ENCODE peak calls at places on chromosomes 2 and 18, in six cellular contexts. Z, A, U, N, K and J are unnamed samples.
A peak's percentile ranks its signal among the peaks of the same experiment; 100 is the strongest.

GRCh38 chr2:621303-622099 is 55.7 kb downstream of the TMEM18 start:
- DNase-seq in N (no peak), A (no peak), U (no peak), K (no peak), Z (no peak), J (no peak)

GRCh38 chr2:233013027-233013461 is at the start of gene NGEF:
- DNase-seq in A (no peak), N (no peak), K (no peak), U (no peak), Z (no peak), J (no peak)

GRCh38 chr2:6580982-6581381 is 284.7 kb downstream of the CMPK2 start:
- DNase-seq in K (no peak), Z (no peak), U (no peak), A (peak; percentile 87), N (no peak), J (no peak)

GRCh38 chr2:97857553-97857952 is 138.2 kb downstream of the TMEM131 start:
- DNase-seq in A (no peak), U (no peak), N (no peak), K (no peak), Z (no peak), J (no peak)

GRCh38 chr2:25301453-25302352 is 40.0 kb downstream of the DNMT3A start:
- DNase-seq in Z (no peak), K (no peak), A (peak; percentile 91), U (no peak), N (peak; percentile 41), J (peak; percentile 94)

GRCh38 chr2:25690058-25690457 is 16.7 kb upstream of the DTNB start:
- DNase-seq in N (no peak), A (peak; percentile 60), U (no peak), Z (no peak), K (no peak), J (no peak)

GRCh38 chr18:58785171-58785805 is 79.4 kb upstream of the ZNF532 start:
- DNase-seq in Z (peak; percentile 43), U (no peak), A (peak; percentile 87), N (no peak), K (peak; percentile 23), J (no peak)

GRCh38 chr18:3985030-3985429 is 470.1 kb downstream of the DLGAP1 start:
- DNase-seq in N (no peak), U (no peak), K (no peak), A (no peak), Z (no peak), J (no peak)

GRCh38 chr18:57447154-57447621 is 12.0 kb downstream of the ONECUT2 start:
- DNase-seq in K (no peak), Z (no peak), U (no peak), A (peak; percentile 57), N (no peak), J (no peak)

GRCh38 chr2:172284209-172284608 is 143.2 kb upstream of the ITGA6 start:
- DNase-seq in Z (no peak), A (no peak), U (no peak), N (no peak), K (no peak), J (no peak)

GRCh38 chr2:67516899-67517530 is 119.9 kb downstream of the ETAA1 start:
- DNase-seq in K (no peak), U (peak; percentile 12), N (no peak), Z (no peak), A (peak; percentile 70), J (no peak)

DNA sequence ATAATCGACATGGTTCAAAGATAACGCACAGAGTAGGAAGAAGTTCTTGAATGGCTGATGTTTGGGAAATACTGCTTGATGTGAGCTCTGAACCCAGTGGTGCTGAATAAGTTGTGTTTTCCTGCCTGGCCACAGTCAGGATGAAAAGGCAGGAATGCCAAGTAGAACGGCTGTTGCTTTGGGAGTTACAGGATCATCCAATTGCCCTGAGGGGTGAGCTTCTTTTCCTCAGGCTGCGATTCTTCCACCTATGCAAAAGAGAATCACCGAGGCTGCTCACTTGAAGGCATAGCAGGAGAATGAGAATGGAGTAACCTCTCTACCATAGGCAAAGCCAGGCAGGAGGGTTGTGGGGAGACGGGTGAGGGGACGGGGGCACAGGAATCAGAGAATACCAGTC is 14.4 kb upstream of the IGFBP2 start:
- DNase-seq in A (no peak), U (no peak), Z (no peak), N (no peak), K (no peak), J (no peak)
- H3K4me3 ChIP-seq in A (no peak overlapping the region), U (no peak overlapping the region), Z (no peak overlapping the region), N (no peak overlapping the region), K (no peak overlapping the region), J (no peak overlapping the region)

DNA sequence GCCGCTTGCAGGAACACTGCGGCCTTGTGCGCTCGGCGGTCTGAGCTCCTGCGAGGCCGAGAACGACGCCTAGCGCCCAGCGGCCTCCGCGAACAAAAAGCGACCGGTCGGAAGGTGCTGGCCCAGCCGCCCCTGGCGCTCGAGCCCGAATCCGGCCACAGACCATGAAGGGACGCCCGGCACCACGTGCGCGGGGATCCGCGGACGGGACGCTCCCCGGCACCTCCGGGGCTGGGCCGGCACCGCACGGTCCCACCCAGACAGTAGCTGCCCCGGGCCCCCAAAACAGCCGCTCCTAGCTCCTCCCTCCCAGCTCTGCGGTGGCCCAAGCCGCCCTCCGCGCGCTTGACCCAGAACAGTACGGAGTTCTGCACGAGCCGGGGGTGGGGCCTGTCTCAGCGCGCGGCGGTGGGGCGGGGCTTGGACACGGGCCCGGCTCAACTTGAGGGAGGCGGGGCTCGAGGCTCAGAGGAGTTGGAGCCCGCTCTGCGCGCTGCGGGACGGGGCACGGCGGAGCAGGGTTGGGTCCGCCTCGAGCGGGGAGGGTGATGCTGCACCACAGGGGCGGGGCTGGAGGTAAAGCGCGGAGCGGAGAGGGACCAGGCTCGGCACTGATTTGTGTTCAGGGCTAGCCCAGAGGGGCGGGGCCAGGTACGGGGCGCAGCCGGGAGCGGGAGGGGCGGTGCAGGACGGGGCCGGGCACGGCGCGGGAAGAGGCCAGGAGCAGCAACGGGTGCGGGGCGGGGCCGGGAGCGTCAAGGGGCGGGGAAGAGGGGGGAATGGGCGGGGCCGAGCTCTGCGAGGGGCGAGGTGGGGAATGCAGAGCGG is 538 bp upstream of the IMPA2 start:
- DNase-seq in Z (peak; percentile 99), U (peak; percentile 97), K (peak; percentile 97), A (peak; percentile 99), N (peak; percentile 92), J (peak; percentile 88)
- H3K4me3 ChIP-seq in Z (peak overlapping the region; percentile 92), U (peak overlapping the region; percentile 90), K (peak overlapping the region; percentile 75), A (peak overlapping the region; percentile 68), N (peak overlapping the region; percentile 68), J (peak overlapping the region; percentile 74)

GRCh38 chr2:236170678-236171212 is 2.6 kb upstream of the GBX2 start:
- DNase-seq in A (no peak), Z (no peak), N (no peak), U (no peak), K (no peak), J (no peak)
- H3K4me3 ChIP-seq in A (no peak overlapping the region), Z (no peak overlapping the region), N (no peak overlapping the region), U (no peak overlapping the region), K (no peak overlapping the region), J (no peak overlapping the region)

GRCh38 chr2:70104231-70105111 is 17.2 kb downstream of the PCBP1 start:
- DNase-seq in K (no peak), Z (peak; percentile 63), U (peak; percentile 40), N (no peak), A (peak; percentile 86), J (no peak)
- H3K4me3 ChIP-seq in K (no peak overlapping the region), Z (no peak overlapping the region), U (peak overlapping the region; percentile 12), N (peak overlapping the region; percentile 44), A (no peak overlapping the region), J (peak overlapping the region; percentile 39)

GRCh38 chr2:69918391-69918790 is 3.5 kb downstream of the MXD1 start:
- DNase-seq in A (no peak), K (no peak), N (no peak), Z (no peak), U (no peak), J (no peak)
- H3K4me3 ChIP-seq in A (no peak overlapping the region), K (no peak overlapping the region), N (no peak overlapping the region), Z (no peak overlapping the region), U (no peak overlapping the region), J (no peak overlapping the region)

GRCh38 chr2:240741091-240741490 is 49.4 kb downstream of the AQP12A start:
- DNase-seq in A (no peak), Z (no peak), N (no peak), U (no peak), K (no peak), J (no peak)
- H3K4me3 ChIP-seq in A (no peak overlapping the region), Z (no peak overlapping the region), N (no peak overlapping the region), U (no peak overlapping the region), K (no peak overlapping the region), J (no peak overlapping the region)

DNA sequence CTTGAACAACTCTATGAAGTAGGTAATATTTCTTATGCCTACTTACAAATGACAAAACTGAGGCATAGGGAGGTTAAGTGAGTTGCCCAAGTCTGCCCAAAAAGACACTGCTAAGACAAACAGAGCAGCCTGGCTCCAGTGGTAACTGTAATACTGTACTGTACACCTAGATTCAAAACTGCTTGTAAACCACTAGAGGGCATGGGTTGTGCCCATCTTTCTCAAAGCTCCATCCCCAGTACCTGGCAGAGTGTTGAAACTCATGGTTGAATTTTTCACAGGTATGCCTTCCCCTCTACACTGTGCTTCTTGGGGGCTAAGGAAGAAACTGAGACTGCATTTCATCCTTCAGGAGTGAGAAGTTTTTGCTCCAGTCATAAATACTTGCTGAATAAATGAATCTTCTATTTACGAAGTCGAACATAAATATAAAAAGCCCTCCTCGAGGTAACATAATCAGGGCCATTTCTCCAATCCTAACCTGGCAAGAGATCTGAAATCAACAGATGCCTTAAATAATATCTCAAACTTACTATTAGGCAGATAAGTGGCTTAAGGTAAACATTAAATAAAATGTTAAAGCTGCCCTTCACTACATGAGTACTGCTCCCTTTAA is 2.0 kb downstream of the PPP4R1 start:
- DNase-seq in K (no peak), A (peak; percentile 68), N (peak; percentile 20), U (peak; percentile 18), Z (no peak), J (no peak)
- H3K4me3 ChIP-seq in K (peak overlapping the region; percentile 96), A (peak overlapping the region; percentile 67), N (no peak overlapping the region), U (peak overlapping the region; percentile 92), Z (no peak overlapping the region), J (peak overlapping the region; percentile 3)

DNA sequence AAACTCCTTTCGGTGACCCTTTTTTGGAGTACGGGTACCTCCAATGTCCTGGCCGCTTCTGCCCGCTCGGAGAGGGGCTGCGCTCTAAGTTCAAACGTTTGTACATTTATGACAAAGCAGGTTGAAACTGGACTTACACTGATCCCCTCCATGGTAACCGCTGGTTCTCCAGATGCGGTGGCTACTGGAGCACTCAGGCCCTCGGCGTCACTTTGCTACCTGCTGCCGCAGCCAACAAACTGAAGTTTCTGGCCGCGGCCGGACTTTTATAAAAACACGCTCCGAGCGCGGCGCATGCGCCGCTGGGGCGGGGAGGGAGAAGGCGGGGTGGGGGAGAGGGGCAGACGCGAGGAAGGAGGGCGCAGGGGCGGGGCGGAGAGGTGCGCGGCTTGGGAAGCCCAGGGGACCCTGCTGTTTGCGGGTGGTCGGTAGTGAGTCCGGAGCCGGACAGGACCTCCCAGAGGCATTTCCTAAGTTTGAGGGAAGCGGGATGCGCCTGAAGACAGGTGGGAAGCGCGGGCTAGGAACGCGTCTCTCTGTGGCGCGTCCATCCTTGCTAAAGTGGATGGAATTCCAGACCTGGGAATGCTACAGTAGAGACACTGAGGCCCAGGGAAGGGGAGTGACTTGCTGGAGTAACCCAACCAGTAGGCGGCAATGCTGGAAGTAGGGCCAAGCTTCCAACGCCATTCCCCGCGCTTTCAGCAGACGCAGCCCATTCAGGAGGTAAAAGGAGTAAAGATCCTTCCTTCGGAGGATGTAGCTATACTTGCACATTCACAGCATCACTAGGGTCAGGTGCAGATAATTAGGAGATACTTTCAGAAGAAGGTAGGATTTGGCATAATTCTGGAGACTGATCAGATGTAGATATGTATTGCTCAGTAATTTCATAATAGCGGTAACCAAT is at the start of gene CXCR4:
- DNase-seq in K (peak; percentile 51), N (peak; percentile 94), Z (peak; percentile 48), U (peak; percentile 73), A (peak; percentile 56), J (no peak)
- H3K4me3 ChIP-seq in K (peak within 1 kb of the TSS; percentile 46), N (peak within 1 kb of the TSS; percentile 83), Z (peak within 1 kb of the TSS; percentile 17), U (peak within 1 kb of the TSS; percentile 67), A (peak within 1 kb of the TSS; percentile 33), J (peak within 1 kb of the TSS; percentile 77)